ENCODE peak calls at places on chromosomes 7 and 10, in five cellular contexts. A is GM06990, W is body of pancreas, G is IMR-90, J is psoas muscle. U is an unnamed sample.

GRCh38 chr10:75104842-75105241 is 6.6 kb upstream of the SAMD8 start:
- DNase-seq in A (no peak), W (no peak), G (no peak), J (no peak), U (no peak)

GRCh38 chr7:44050121-44050914 is 5.8 kb downstream of the DBNL start:
- DNase-seq in A (no peak), W (no peak), G (no peak), J (no peak), U (no peak)

GRCh38 chr7:22208806-22209205 is 148.1 kb downstream of the RAPGEF5 start:
- DNase-seq in A (no peak), W (no peak), G (no peak), J (no peak), U (no peak)

GRCh38 chr10:90885176-90885575 is 13.4 kb downstream of the RPP30 start:
- DNase-seq in A (no peak), W (no peak), G (peak; percentile 85), J (no peak), U (no peak)

GRCh38 chr7:101996876-101997275 is 179.4 kb downstream of the CUX1 start:
- DNase-seq in A (no peak), W (no peak), G (no peak), J (no peak), U (no peak)

GRCh38 chr10:60142736-60143135 is 236.4 kb upstream of the CCDC6 start:
- DNase-seq in A (no peak), W (no peak), G (no peak), J (no peak), U (no peak)

GRCh38 chr10:6543431-6544005 is 36.6 kb downstream of the PRKCQ start:
- DNase-seq in A (no peak), W (no peak), G (no peak), J (no peak), U (peak; percentile 31)

GRCh38 chr7:114099337-114099736 is 180.5 kb upstream of the PPP1R3A start:
- DNase-seq in A (no peak), W (no peak), G (no peak), J (no peak), U (no peak)

GRCh38 chr7:82234457-82235049 is 209.0 kb downstream of the CACNA2D1 start:
- DNase-seq in A (peak; percentile 8), W (no peak), G (peak; percentile 59), J (no peak), U (peak; percentile 10)

GRCh38 chr7:151707757-151708156 is 169.2 kb downstream of the PRKAG2 start:
- DNase-seq in A (no peak), W (no peak), G (no peak), J (no peak), U (no peak)

GRCh38 chr7:155889636-155890508 is 77.6 kb upstream of the SHH start:
- DNase-seq in A (no peak), W (no peak), G (no peak), J (no peak), U (no peak)

GRCh38 chr7:94195201-94195600 is 191.0 kb upstream of the BET1 start:
- DNase-seq in A (no peak), W (no peak), G (no peak), J (no peak), U (no peak)

GRCh38 chr7:95693551-95694333 is 78.6 kb upstream of the DYNC1I1 start:
- DNase-seq in A (no peak), W (no peak), G (peak; percentile 2), J (no peak), U (no peak)

GRCh38 chr7:119271147-119271779 is 1001.7 kb upstream of the KCND2 start:
- DNase-seq in A (no peak), W (no peak), G (no peak), J (no peak), U (no peak)

GRCh38 chr7:28687631-28688030 is 270.5 kb downstream of the TRIL start:
- DNase-seq in A (no peak), W (no peak), G (no peak), J (no peak), U (no peak)

GRCh38 chr10:73591935-73592699 is 975 bp upstream of the USP54 start:
- DNase-seq in A (no peak), W (peak; percentile 71), G (no peak), J (no peak), U (peak; percentile 36)

GRCh38 chr7:51647931-51648351 is 331.3 kb upstream of the COBL start:
- DNase-seq in A (no peak), W (no peak), G (no peak), J (no peak), U (no peak)

GRCh38 chr10:3031490-3031889 is 35.9 kb upstream of the PFKP start:
- DNase-seq in A (no peak), W (no peak), G (no peak), J (no peak), U (no peak)

GRCh38 chr7:65722361-65722792 is 150.5 kb upstream of the VKORC1L1 start:
- DNase-seq in A (peak; percentile 30), W (peak; percentile 81), G (peak; percentile 11), J (peak; percentile 24), U (peak; percentile 64)

GRCh38 chr10:79079490-79080355 is 11.0 kb downstream of the ZMIZ1 start:
- DNase-seq in A (no peak), W (no peak), G (peak; percentile 71), J (peak; percentile 62), U (no peak)

GRCh38 chr10:131159771-131160170 is 151.8 kb downstream of the TCERG1L start:
- DNase-seq in A (no peak), W (no peak), G (no peak), J (no peak), U (no peak)

GRCh38 chr10:5861269-5862031 is 28.2 kb downstream of the ANKRD16 start:
- DNase-seq in A (no peak), W (no peak), G (peak; percentile 92), J (no peak), U (no peak)

GRCh38 chr10:124345521-124345920 is 73.2 kb downstream of the OAT start:
- DNase-seq in A (no peak), W (no peak), G (no peak), J (no peak), U (no peak)

GRCh38 chr7:37832194-37832593 is 16.2 kb upstream of the NME8 start:
- DNase-seq in A (peak; percentile 54), W (peak; percentile 30), G (no peak), J (peak; percentile 37), U (peak; percentile 32)

GRCh38 chr7:106599343-106599698 is 61.6 kb downstream of the CCDC71L start:
- DNase-seq in A (no peak), W (no peak), G (no peak), J (no peak), U (no peak)

GRCh38 chr7:74083928-74084721 is 521 bp downstream of the LIMK1 start:
- DNase-seq in A (peak; percentile 41), W (peak; percentile 32), G (peak; percentile 59), J (peak; percentile 49), U (no peak)

GRCh38 chr10:21808525-21808924 is 195.0 kb downstream of the DNAJC1 start:
- DNase-seq in A (no peak), W (no peak), G (no peak), J (no peak), U (no peak)

GRCh38 chr10:35259769-35260397 is 76.4 kb upstream of the CCNY start:
- DNase-seq in A (no peak), W (no peak), G (peak; percentile 98), J (no peak), U (no peak)

GRCh38 chr10:32149257-32149955 is 93.2 kb upstream of the KIF5B start:
- DNase-seq in A (peak; percentile 29), W (peak; percentile 53), G (peak; percentile 87), J (peak; percentile 63), U (peak; percentile 78)

GRCh38 chr7:4638781-4639575 is 43.1 kb upstream of the FOXK1 start:
- DNase-seq in A (peak; percentile 18), W (no peak), G (no peak), J (no peak), U (no peak)

GRCh38 chr7:4642468-4643203 is 39.5 kb upstream of the FOXK1 start:
- DNase-seq in A (no peak), W (no peak), G (no peak), J (no peak), U (no peak)

GRCh38 chr7:4645241-4645640 is 36.9 kb upstream of the FOXK1 start:
- DNase-seq in A (no peak), W (no peak), G (no peak), J (no peak), U (no peak)

GRCh38 chr7:4641667-4642467 is 40.2 kb upstream of the FOXK1 start:
- DNase-seq in A (peak; percentile 98), W (peak; percentile 98), G (peak; percentile 89), J (peak; percentile 95), U (peak; percentile 98)

GRCh38 chr7:4641091-4641666 is 40.9 kb upstream of the FOXK1 start:
- DNase-seq in A (no peak), W (peak; percentile 18), G (no peak), J (no peak), U (no peak)
- TF ChIP-seq CTCF in A (peak; percentile 7), W (no peak), G (no peak), J (no peak), U (no peak)

GRCh38 chr7:39952378-39952777 is 2.3 kb downstream of the CDK13 start:
- DNase-seq in A (no peak), W (no peak), G (peak; percentile 54), J (no peak), U (peak; percentile 12)
- TF ChIP-seq CTCF in A (no peak), W (no peak), G (no peak), J (no peak), U (no peak)

DNA sequence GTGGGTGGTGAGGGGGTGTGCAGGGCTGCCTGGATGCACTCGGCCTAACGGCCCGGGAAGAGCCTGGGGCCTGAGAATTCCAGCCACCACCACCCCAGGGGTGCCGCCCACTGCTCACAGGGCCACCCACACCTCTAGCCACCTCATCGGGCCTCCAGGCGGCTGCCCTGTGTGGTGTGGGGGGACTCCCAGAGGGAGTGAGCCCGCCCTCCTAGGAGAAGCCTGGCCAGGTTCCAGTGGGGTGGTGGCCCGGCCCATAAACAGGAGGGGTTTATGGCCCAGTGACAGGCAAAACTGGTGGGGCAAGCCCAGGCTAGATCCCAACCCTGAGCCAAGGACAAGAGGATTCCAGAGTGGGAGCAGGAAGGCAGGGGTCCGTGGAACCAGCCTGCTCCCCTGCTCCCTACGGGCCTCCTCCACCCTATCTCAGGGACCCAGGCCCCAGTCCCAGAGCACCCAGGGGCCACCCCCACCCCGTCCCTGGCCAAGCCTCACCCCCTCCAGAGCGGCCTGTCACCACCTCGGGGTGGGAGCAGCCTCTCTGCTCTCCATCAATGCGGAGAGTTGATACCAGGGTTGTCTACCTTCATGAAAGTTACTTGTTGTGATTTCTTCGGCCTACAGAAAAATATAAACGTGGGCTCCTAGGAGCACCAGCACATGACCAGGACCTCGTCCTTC is 20.2 kb upstream of the PDGFA start:
- DNase-seq in A (no peak), W (peak; percentile 67), G (peak; percentile 49), J (no peak), U (no peak)
- TF ChIP-seq CTCF in A (no peak), W (no peak), G (no peak), J (no peak), U (no peak)

DNA sequence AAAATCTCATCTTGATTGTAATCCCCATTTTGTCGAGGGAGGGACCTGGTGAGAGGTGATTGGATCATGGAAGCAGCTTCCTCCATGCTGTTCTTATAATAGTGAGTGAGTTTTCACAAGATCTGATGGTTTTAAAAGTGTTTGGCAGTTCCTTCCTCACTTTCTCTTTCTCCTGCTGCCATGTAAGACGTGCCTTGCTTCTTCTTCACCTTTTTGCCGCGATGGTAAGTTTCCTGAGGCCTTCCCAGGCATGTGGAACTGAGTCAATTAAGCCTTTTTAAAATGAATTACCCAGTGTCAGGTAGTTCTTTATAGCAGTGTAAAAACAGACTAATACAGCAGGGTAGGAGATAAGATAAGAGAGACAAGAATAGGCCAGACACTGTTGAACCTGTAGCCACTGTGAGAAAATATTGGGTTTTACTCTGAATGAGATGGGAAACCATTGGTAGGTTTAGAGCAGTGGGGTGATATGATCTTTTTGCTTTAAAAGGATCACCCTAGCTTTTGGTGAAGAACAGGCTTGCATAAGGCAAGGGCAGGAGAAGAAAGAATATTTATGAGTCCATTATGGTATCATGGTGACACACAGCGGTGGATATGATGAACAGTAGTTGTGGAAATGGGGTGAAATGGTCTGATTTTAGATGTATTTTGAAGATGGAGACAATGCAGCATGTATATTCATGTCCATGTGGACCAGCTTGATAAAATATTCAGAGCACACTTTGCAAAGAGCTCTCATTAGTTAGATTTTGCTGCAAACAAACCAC is 11.5 kb downstream of the OR6B1 start:
- DNase-seq in A (no peak), W (no peak), G (peak; percentile 51), J (no peak), U (no peak)
- TF ChIP-seq CTCF in A (no peak), W (no peak), G (peak; percentile 68), J (no peak), U (no peak)